ENCODE peak calls at places on chromosomes 1 and 21, in eight cellular contexts. One of them, this sample, is unnamed.

GRCh38 chr21:16186742-16187141 is 457.0 kb downstream of the USP25 start:
- DNase-seq in GM12878: no peak
- DNase-seq in HCT116: no peak
- DNase-seq in endothelial cell of umbilical vein: peak
- DNase-seq in K562: no peak
- DNase-seq in H1: no peak
- DNase-seq in SK-N-SH: no peak
- DNase-seq in HepG2: no peak
- DNase-seq in this sample: no peak

GRCh38 chr1:78645728-78646127 is 3.9 kb upstream of the IFI44 start:
- DNase-seq in endothelial cell of umbilical vein: peak
- DNase-seq in SK-N-SH: no peak
- DNase-seq in H1: no peak
- DNase-seq in HCT116: no peak
- DNase-seq in K562: no peak
- DNase-seq in GM12878: no peak
- DNase-seq in HepG2: no peak
- DNase-seq in this sample: peak

GRCh38 chr1:9410737-9411297 is 118.1 kb downstream of the SPSB1 start:
- DNase-seq in GM12878: peak
- DNase-seq in endothelial cell of umbilical vein: peak
- DNase-seq in K562: no peak
- DNase-seq in HepG2: peak
- DNase-seq in H1: no peak
- DNase-seq in HCT116: peak
- DNase-seq in SK-N-SH: peak
- DNase-seq in this sample: peak

GRCh38 chr1:52756020-52756419 is 29.8 kb downstream of the ZYG11B start:
- DNase-seq in HCT116: no peak
- DNase-seq in K562: no peak
- DNase-seq in H1: no peak
- DNase-seq in SK-N-SH: no peak
- DNase-seq in GM12878: no peak
- DNase-seq in endothelial cell of umbilical vein: no peak
- DNase-seq in HepG2: no peak
- DNase-seq in this sample: no peak

GRCh38 chr1:168243636-168244212 is 17.9 kb downstream of the SFT2D2 start:
- DNase-seq in HepG2: no peak
- DNase-seq in HCT116: no peak
- DNase-seq in H1: no peak
- DNase-seq in K562: no peak
- DNase-seq in SK-N-SH: no peak
- DNase-seq in GM12878: no peak
- DNase-seq in endothelial cell of umbilical vein: no peak
- DNase-seq in this sample: no peak

GRCh38 chr1:165858364-165858823 is 31.0 kb downstream of the UCK2 start:
- DNase-seq in H1: no peak
- DNase-seq in endothelial cell of umbilical vein: no peak
- DNase-seq in GM12878: no peak
- DNase-seq in HepG2: peak
- DNase-seq in K562: no peak
- DNase-seq in SK-N-SH: no peak
- DNase-seq in HCT116: no peak
- DNase-seq in this sample: no peak

GRCh38 chr21:46188226-46189212 is 4.3 kb upstream of the SPATC1L start:
- DNase-seq in H1: no peak
- DNase-seq in GM12878: no peak
- DNase-seq in endothelial cell of umbilical vein: peak
- DNase-seq in SK-N-SH: peak
- DNase-seq in HCT116: peak
- DNase-seq in HepG2: peak
- DNase-seq in K562: peak
- DNase-seq in this sample: no peak

GRCh38 chr1:201714542-201715276 is 114.2 kb upstream of the IPO9 start:
- DNase-seq in K562: peak
- DNase-seq in GM12878: no peak
- DNase-seq in endothelial cell of umbilical vein: peak
- DNase-seq in H1: no peak
- DNase-seq in HepG2: no peak
- DNase-seq in SK-N-SH: no peak
- DNase-seq in HCT116: peak
- DNase-seq in this sample: no peak

GRCh38 chr1:156081174-156082110 is 823 bp downstream of the MEX3A start:
- DNase-seq in HCT116: no peak
- DNase-seq in HepG2: no peak
- DNase-seq in K562: peak
- DNase-seq in endothelial cell of umbilical vein: peak
- DNase-seq in H1: no peak
- DNase-seq in SK-N-SH: peak
- DNase-seq in GM12878: no peak
- DNase-seq in this sample: no peak

GRCh38 chr1:211736351-211736915 is 61.0 kb upstream of the NEK2 start:
- DNase-seq in HCT116: no peak
- DNase-seq in SK-N-SH: no peak
- DNase-seq in HepG2: no peak
- DNase-seq in K562: no peak
- DNase-seq in GM12878: no peak
- DNase-seq in H1: no peak
- DNase-seq in endothelial cell of umbilical vein: no peak
- DNase-seq in this sample: no peak

GRCh38 chr1:211737115-211738035 is 62.0 kb upstream of the NEK2 start:
- DNase-seq in K562: no peak
- DNase-seq in H1: no peak
- DNase-seq in HCT116: no peak
- DNase-seq in HepG2: no peak
- DNase-seq in GM12878: no peak
- DNase-seq in endothelial cell of umbilical vein: no peak
- DNase-seq in SK-N-SH: no peak
- DNase-seq in this sample: no peak

GRCh38 chr1:211734359-211734758 is 58.9 kb upstream of the NEK2 start:
- DNase-seq in HepG2: no peak
- DNase-seq in GM12878: no peak
- DNase-seq in endothelial cell of umbilical vein: no peak
- DNase-seq in SK-N-SH: no peak
- DNase-seq in H1: no peak
- DNase-seq in K562: no peak
- DNase-seq in HCT116: no peak
- DNase-seq in this sample: no peak

GRCh38 chr1:211734791-211735190 is 59.4 kb upstream of the NEK2 start:
- DNase-seq in HepG2: no peak
- DNase-seq in H1: no peak
- DNase-seq in HCT116: no peak
- DNase-seq in K562: no peak
- DNase-seq in GM12878: no peak
- DNase-seq in endothelial cell of umbilical vein: peak
- DNase-seq in SK-N-SH: no peak
- DNase-seq in this sample: no peak

DNA sequence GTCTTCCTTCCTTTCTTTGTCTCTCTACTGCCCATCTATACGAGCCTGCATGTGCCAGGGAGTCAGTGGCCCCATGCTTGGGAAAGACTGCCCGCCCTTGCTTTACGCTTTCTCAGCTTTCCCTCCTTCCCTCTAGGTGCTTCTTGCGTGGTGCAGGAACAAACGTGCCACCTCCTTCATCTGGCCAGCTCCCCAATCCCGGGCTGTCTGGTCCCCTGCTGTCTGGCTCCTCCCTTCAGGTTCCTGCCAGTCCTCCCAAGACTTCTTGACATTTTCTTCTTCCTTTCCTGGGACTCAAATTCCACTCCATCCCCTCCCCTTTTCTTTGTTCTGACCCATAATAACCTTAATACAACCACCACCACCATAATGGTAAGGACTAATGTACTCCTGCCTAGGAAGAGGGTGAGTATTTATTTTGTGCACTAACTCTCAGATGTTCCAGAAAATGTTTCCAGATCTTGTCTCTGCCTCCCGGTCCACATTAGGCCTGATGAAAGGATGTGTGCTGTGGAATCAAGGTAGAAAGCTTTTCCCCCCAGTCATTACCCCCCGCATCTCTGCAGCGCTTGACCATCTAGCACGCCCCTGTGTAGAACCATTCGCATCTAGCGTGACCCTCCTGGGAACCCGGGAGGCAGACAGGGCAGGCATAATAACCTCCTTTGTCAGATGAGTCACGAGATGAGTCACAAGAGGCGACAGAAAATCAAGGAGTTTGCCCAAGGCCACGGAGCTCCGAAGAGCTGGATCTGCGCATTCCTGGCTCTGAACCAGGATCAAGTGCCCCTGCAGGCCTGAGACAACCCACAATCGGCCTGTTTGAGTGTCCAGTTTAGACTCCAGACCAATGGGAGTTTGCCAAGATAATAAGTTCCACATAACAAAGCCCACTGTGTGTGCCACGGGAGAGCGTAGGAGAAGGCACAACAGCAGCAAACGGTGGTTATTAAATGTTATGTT is 60.1 kb upstream of the NEK2 start:
- DNase-seq in K562: peak
- DNase-seq in HCT116: peak
- DNase-seq in endothelial cell of umbilical vein: peak
- DNase-seq in SK-N-SH: peak
- DNase-seq in GM12878: no peak
- DNase-seq in H1: peak
- DNase-seq in HepG2: peak
- DNase-seq in this sample: no peak
- H3K4me3 ChIP-seq in K562: no peak
- H3K4me3 ChIP-seq in HCT116: peak
- H3K4me3 ChIP-seq in endothelial cell of umbilical vein: no peak
- H3K4me3 ChIP-seq in SK-N-SH: peak
- H3K4me3 ChIP-seq in GM12878: no peak
- H3K4me3 ChIP-seq in H1: no peak
- H3K4me3 ChIP-seq in HepG2: no peak
- H3K4me3 ChIP-seq in this sample: no peak

GRCh38 chr1:151370211-151370911 is 2.1 kb downstream of the SELENBP1 start:
- DNase-seq in GM12878: no peak
- DNase-seq in HepG2: no peak
- DNase-seq in HCT116: no peak
- DNase-seq in K562: peak
- DNase-seq in endothelial cell of umbilical vein: no peak
- DNase-seq in H1: no peak
- DNase-seq in SK-N-SH: no peak
- DNase-seq in this sample: no peak
- H3K9ac ChIP-seq in GM12878: no peak
- H3K9ac ChIP-seq in HepG2: no peak
- H3K9ac ChIP-seq in HCT116: no peak
- H3K9ac ChIP-seq in K562: peak
- H3K9ac ChIP-seq in endothelial cell of umbilical vein: no peak
- H3K9ac ChIP-seq in H1: no peak
- H3K9ac ChIP-seq in SK-N-SH: no peak
- H3K9ac ChIP-seq in this sample: peak

DNA sequence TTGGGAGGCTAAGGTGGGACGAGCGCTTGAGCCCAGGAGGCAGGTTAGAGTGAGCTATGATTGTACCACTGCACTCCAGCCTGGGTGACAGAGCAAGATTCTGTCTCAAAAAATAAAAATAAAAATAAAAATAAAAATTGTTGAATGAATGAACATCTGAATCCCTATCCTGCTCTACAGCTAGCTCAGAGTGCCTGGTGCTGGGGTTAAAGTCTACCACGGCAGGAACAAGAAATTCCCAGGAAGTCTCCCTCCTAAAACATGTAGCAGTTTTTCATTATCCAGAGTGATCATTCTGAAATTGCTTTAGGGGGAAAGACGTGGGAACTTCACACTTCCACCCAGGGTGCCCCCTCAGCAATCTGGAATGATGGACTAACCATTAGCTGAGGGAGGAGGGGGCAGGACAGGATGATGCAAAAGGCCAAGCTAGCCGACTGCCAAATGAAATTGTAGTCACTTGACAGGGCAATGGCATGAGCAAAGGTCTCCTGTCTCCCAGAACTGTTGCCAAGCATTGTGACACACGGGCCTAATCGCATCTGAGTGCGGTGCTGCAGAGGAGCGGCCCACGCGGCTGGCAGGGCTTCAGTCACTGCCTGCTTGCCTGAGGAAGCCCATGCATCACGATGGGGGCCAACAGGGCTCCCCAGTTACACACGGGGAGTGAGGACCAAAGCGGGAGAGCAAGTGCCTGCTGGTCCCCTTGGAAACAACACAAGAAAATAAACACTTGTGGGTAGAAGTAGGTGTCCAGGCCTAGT is 85.7 kb downstream of the NENF start:
- DNase-seq in HepG2: peak
- DNase-seq in K562: no peak
- DNase-seq in SK-N-SH: peak
- DNase-seq in H1: no peak
- DNase-seq in endothelial cell of umbilical vein: no peak
- DNase-seq in GM12878: no peak
- DNase-seq in HCT116: no peak
- DNase-seq in this sample: no peak
- TF ChIP-seq POLR2AphosphoS5 in HepG2: no peak
- TF ChIP-seq POLR2AphosphoS5 in K562: no peak
- TF ChIP-seq POLR2AphosphoS5 in SK-N-SH: no peak
- TF ChIP-seq POLR2AphosphoS5 in H1: no peak
- TF ChIP-seq POLR2AphosphoS5 in endothelial cell of umbilical vein: no peak
- TF ChIP-seq POLR2AphosphoS5 in GM12878: no peak
- TF ChIP-seq POLR2AphosphoS5 in HCT116: no peak
- TF ChIP-seq POLR2AphosphoS5 in this sample: no peak

GRCh38 chr1:228367798-228368791 is 38.5 kb downstream of the TRIM11 start:
- DNase-seq in endothelial cell of umbilical vein: no peak
- DNase-seq in SK-N-SH: no peak
- DNase-seq in K562: peak
- DNase-seq in GM12878: no peak
- DNase-seq in HepG2: peak
- DNase-seq in HCT116: no peak
- DNase-seq in H1: no peak
- DNase-seq in this sample: no peak
- H3K4me3 ChIP-seq in endothelial cell of umbilical vein: no peak
- H3K4me3 ChIP-seq in SK-N-SH: no peak
- H3K4me3 ChIP-seq in K562: peak
- H3K4me3 ChIP-seq in GM12878: no peak
- H3K4me3 ChIP-seq in HepG2: peak
- H3K4me3 ChIP-seq in HCT116: no peak
- H3K4me3 ChIP-seq in H1: no peak
- H3K4me3 ChIP-seq in this sample: no peak

GRCh38 chr1:109625601-109626560 is 6.2 kb downstream of the AMPD2 start:
- DNase-seq in HepG2: no peak
- DNase-seq in GM12878: no peak
- DNase-seq in endothelial cell of umbilical vein: no peak
- DNase-seq in SK-N-SH: peak
- DNase-seq in K562: no peak
- DNase-seq in HCT116: no peak
- DNase-seq in H1: peak
- DNase-seq in this sample: no peak

GRCh38 chr1:109623601-109624161 is 4.0 kb downstream of the AMPD2 start:
- DNase-seq in H1: peak
- DNase-seq in HepG2: no peak
- DNase-seq in SK-N-SH: peak
- DNase-seq in K562: no peak
- DNase-seq in endothelial cell of umbilical vein: no peak
- DNase-seq in GM12878: no peak
- DNase-seq in HCT116: no peak
- DNase-seq in this sample: no peak

GRCh38 chr1:109625176-109625575 is 5.5 kb downstream of the AMPD2 start:
- DNase-seq in H1: no peak
- DNase-seq in K562: no peak
- DNase-seq in GM12878: no peak
- DNase-seq in HepG2: no peak
- DNase-seq in HCT116: no peak
- DNase-seq in SK-N-SH: peak
- DNase-seq in endothelial cell of umbilical vein: no peak
- DNase-seq in this sample: no peak

GRCh38 chr1:109622895-109623294 is 3.3 kb downstream of the AMPD2 start:
- DNase-seq in H1: no peak
- DNase-seq in HCT116: no peak
- DNase-seq in endothelial cell of umbilical vein: no peak
- DNase-seq in K562: no peak
- DNase-seq in GM12878: no peak
- DNase-seq in SK-N-SH: no peak
- DNase-seq in HepG2: no peak
- DNase-seq in this sample: no peak

GRCh38 chr1:109624215-109625010 is 4.8 kb downstream of the AMPD2 start:
- DNase-seq in HepG2: no peak
- DNase-seq in endothelial cell of umbilical vein: no peak
- DNase-seq in HCT116: no peak
- DNase-seq in GM12878: no peak
- DNase-seq in K562: no peak
- DNase-seq in H1: no peak
- DNase-seq in SK-N-SH: peak
- DNase-seq in this sample: no peak
- H3K9ac ChIP-seq in HepG2: peak
- H3K9ac ChIP-seq in endothelial cell of umbilical vein: no peak
- H3K9ac ChIP-seq in HCT116: no peak
- H3K9ac ChIP-seq in GM12878: peak
- H3K9ac ChIP-seq in K562: no peak
- H3K9ac ChIP-seq in H1: no peak
- H3K9ac ChIP-seq in SK-N-SH: no peak
- H3K9ac ChIP-seq in this sample: no peak

This sample was measured in SK-N-MC.